ENCODE peak calls at places on chromosomes 13 and 19, in ten cellular contexts. J is upper lobe of right lung; L is K562; T is H9; B is thoracic aorta; X is thyroid gland; R is adipocyte; S is heart left ventricle; F is sigmoid colon; K is CD8-positive, alpha-beta memory T cell. N is an unnamed sample. For H3K4me1, the result is how much of the 10 kb centered on the place peaks cover.

GRCh38 chr19:36054733-36055686 is at the start of gene WDR62:
- DNase-seq in X (peak), J (peak), S (peak), R (peak), B (peak), L (peak), K (peak), F (peak), T (peak), N (peak)

GRCh38 chr13:57630661-57631606 is 610 bp upstream of the PCDH17 start:
- DNase-seq in X (peak), F (no peak), B (no peak), R (peak), K (no peak), L (no peak), S (no peak), T (peak), J (peak), N (no peak)

GRCh38 chr19:51660975-51661600 is 14.5 kb upstream of the SIGLEC14 start:
- DNase-seq in S (peak), T (peak), K (peak), R (peak), F (no peak), X (peak), J (no peak), B (no peak), L (peak), N (peak)

GRCh38 chr19:1767464-1767933 is 14.2 kb downstream of the ONECUT3 start:
- DNase-seq in R (peak), F (no peak), T (no peak), S (no peak), X (peak), L (peak), B (no peak), K (peak), J (no peak), N (peak)

GRCh38 chr13:37443538-37443937 is 155.0 kb downstream of the POSTN start:
- DNase-seq in B (no peak), X (no peak), L (no peak), K (no peak), S (no peak), J (no peak), R (peak), T (no peak), F (no peak), N (no peak)

GRCh38 chr19:30712428-30713151 is 340.4 kb downstream of the ZNF536 start:
- DNase-seq in L (no peak), R (no peak), T (no peak), S (no peak), F (no peak), J (no peak), B (no peak), X (no peak), K (no peak), N (peak)

GRCh38 chr13:111282425-111282824 is 38.0 kb upstream of the TEX29 start:
- DNase-seq in X (no peak), J (no peak), B (no peak), S (no peak), L (no peak), R (no peak), T (no peak), K (no peak), F (no peak), N (no peak)

GRCh38 chr19:37954421-37954874 is 47.4 kb downstream of the SIPA1L3 start:
- DNase-seq in S (no peak), B (no peak), K (no peak), X (no peak), L (no peak), R (no peak), T (no peak), F (no peak), J (peak), N (no peak)

GRCh38 chr19:35144600-35145436 is 1.8 kb downstream of the FXYD7 start:
- DNase-seq in B (no peak), T (peak), S (no peak), J (no peak), R (no peak), F (no peak), X (peak), L (peak), K (peak), N (peak)

GRCh38 chr13:112849500-112849899 is 119.5 kb upstream of the MCF2L start:
- DNase-seq in X (peak), T (no peak), F (peak), S (no peak), J (no peak), R (no peak), K (no peak), L (no peak), B (no peak), N (peak)

GRCh38 chr19:30403583-30403982 is 31.4 kb downstream of the ZNF536 start:
- DNase-seq in B (no peak), S (no peak), X (no peak), J (no peak), T (no peak), F (no peak), R (no peak), L (no peak), K (no peak), N (no peak)

GRCh38 chr19:5838437-5839311 is 828 bp downstream of the FUT6 start:
- DNase-seq in T (no peak), J (no peak), X (no peak), K (no peak), L (no peak), S (no peak), B (no peak), F (no peak), R (no peak), N (no peak)

GRCh38 chr13:23086951-23087350 is 93.8 kb upstream of the SGCG start:
- DNase-seq in R (no peak), K (no peak), S (no peak), T (no peak), L (no peak), X (no peak), B (no peak), F (no peak), J (no peak), N (no peak)

GRCh38 chr13:41668130-41668757 is 210.9 kb downstream of the RGCC start:
- DNase-seq in K (peak), S (no peak), T (peak), B (no peak), L (peak), J (no peak), R (peak), F (peak), X (peak), N (peak)

GRCh38 chr19:45526143-45526542 is 18.9 kb downstream of the VASP start:
- DNase-seq in R (peak), J (peak), T (peak), F (peak), K (no peak), X (peak), B (no peak), S (peak), L (peak), N (peak)

GRCh38 chr13:100835695-100836094 is 161.1 kb upstream of the TMTC4 start:
- DNase-seq in F (no peak), L (no peak), S (no peak), J (no peak), X (no peak), B (no peak), R (no peak), T (no peak), K (no peak), N (no peak)
- H3K4me1 ChIP-seq in F (under half), L (under half), S (under half), J (under half), X (under half), B (under half), R (under half), T (under half), K (under half), N (under half)

DNA sequence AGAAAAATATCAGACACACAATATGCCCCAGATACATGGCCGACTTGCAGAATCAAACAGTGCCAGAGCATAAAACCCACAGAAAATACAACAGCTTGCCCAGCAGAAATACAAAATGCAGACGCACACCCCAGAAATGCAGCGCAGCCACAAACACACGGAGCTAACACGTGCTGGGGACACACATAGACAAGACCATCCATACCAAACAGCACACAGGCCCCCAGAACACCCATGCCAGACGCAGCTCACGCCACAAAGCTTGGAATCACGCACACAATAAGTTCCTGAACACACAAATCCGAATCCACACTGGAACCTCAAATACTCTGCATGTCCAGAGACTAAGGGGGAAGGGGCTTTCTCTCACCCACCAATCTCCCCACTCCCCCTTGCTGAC is 17.1 kb downstream of the CCDC97 start:
- DNase-seq in J (no peak), L (no peak), R (no peak), B (no peak), S (no peak), T (no peak), F (no peak), K (no peak), X (no peak), N (no peak)
- H3K4me1 ChIP-seq in J (half or more), L (half or more), R (under half), B (half or more), S (half or more), T (under half), F (half or more), K (half or more), X (under half), N (under half)

DNA sequence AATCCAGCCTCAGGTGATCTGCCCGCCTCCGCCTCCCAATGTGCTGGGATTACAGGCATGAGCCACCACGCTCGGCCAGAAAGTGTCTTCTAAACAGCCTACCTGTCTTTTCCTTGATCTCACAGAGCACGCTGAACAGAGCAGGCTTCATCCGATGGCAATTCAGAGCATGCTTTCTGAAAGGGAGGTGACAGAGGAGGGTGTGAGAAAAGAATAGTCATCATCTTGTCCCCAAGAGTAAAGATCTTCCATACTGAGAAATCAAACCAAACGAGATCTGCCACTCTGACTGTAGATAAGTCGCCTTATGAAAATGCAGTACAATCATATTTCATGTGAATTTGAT is 19.3 kb downstream of the PBX4 start:
- DNase-seq in R (no peak), X (no peak), K (no peak), J (no peak), F (no peak), B (no peak), T (no peak), S (no peak), L (no peak), N (no peak)
- H3K4me1 ChIP-seq in R (under half), X (under half), K (half or more), J (under half), F (under half), B (under half), T (under half), S (under half), L (under half), N (under half)

GRCh38 chr19:46904114-46905060 is 43.6 kb downstream of the ARHGAP35 start:
- DNase-seq in R (peak), K (no peak), B (no peak), L (no peak), T (no peak), J (no peak), S (peak), F (peak), X (no peak), N (peak)
- H3K4me1 ChIP-seq in R (half or more), K (under half), B (half or more), L (under half), T (under half), J (under half), S (half or more), F (under half), X (half or more), N (half or more)

GRCh38 chr13:19069684-19070397 is 111.8 kb downstream of the TUBA3C start:
- DNase-seq in K (no peak), F (no peak), J (no peak), T (no peak), B (no peak), L (no peak), X (no peak), R (no peak), S (no peak), N (no peak)

GRCh38 chr13:19070398-19070735 is 111.3 kb downstream of the TUBA3C start:
- DNase-seq in K (no peak), J (no peak), T (no peak), B (no peak), F (no peak), L (no peak), X (no peak), R (no peak), S (no peak), N (no peak)

GRCh38 chr13:19074519-19074918 is 107.1 kb downstream of the TUBA3C start:
- DNase-seq in X (no peak), F (no peak), T (no peak), K (no peak), S (no peak), B (no peak), J (no peak), R (no peak), L (no peak), N (no peak)

GRCh38 chr13:19072543-19072942 is 109.1 kb downstream of the TUBA3C start:
- DNase-seq in L (no peak), S (peak), X (no peak), R (no peak), K (no peak), J (no peak), T (no peak), F (no peak), B (no peak), N (no peak)

DNA sequence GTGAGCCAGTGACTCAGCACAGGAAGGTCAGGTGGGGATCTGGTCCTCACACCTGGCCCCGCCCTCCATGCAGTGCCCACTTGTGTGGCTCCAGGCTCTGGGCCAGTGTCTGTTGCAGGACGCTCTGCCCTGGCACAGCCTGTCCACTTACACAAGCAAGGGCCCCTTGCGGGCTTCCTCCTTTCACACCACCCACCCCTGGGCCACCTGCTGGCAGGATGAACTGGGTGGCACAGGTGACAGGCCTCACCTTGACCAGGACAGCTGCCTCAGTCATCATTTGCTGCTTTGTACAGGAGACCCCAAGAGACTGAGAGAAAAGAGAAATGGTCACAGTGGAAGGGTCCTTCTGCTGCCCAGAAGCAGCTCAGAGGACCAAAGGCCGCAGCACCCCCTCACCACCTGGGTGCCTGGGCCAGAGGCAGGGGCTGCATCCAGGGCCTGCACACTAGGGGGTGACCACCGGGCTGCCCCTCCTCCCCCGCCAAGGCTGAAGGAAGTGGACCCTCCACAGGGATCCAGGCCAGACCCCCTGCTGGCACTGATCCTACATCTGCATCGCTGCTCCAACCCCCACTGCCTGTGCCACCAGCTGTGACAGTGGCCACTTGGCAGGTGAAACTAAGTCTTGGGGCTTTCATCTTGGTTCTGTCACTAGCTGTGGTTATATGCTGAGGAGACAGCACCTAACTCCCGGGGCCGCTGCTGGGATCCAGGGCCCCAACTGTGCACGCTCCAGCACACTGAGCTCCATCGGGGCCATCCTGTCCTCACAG is 110.3 kb downstream of the TUBA3C start:
- DNase-seq in R (no peak), B (no peak), L (no peak), T (no peak), S (no peak), K (no peak), X (no peak), F (no peak), J (no peak), N (no peak)
- H3K4me1 ChIP-seq in R (under half), B (under half), L (under half), T (under half), S (under half), K (under half), X (under half), F (under half), J (under half), N (under half)

DNA sequence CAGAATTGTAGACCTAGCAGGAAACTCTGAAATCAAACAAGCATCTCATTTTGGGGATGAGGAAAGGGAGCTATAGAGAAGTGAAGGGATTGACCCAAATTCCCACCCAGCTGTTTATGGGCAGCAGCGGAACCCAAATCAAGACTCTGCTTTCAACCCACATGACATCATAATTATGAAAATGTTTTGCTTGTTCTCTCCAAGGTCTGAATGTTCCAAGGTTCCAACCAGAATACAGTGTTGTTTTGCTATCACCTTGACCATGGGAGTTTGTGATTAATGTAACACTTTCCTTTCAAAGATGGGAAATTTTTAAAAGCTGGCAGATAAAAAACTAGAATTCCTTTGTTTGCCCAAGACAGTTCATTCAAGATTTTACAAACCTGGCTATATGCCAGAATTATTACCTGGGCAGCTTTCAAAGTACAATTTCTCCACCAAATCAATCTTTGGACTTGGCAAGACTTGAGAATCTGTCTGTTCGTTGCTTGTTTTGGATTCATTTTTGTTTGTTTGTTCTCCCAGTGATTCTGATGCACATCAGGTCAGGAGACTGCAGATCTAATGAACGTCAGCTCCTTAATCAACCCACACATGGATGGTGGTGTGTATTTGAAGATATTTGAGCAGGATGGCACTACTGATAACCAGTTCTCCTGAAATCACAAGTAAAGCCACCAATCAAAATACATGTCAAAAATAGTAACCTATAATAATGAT is 322.7 kb downstream of the FOXO1 start:
- DNase-seq in K (no peak), J (no peak), T (no peak), S (no peak), F (no peak), R (no peak), X (no peak), B (no peak), L (no peak), N (peak)
- H3K4me1 ChIP-seq in K (under half), J (under half), T (under half), S (under half), F (under half), R (under half), X (under half), B (under half), L (under half), N (under half)

N was measured in SJCRH30.